ENCODE peak calls at places on chromosomes 2 and 18, in four cellular contexts. One of them, this sample, is unnamed.

GRCh38 chr18:49966090-49966489 is 152.8 kb upstream of the ACAA2 start:
- DNase-seq in progenitor cell of endocrine pancreas: no peak
- DNase-seq in A673: no peak
- DNase-seq in NCI-H774: no peak
- DNase-seq in this sample: no peak

GRCh38 chr2:197306691-197307030 is 3.9 kb downstream of the ANKRD44 start:
- DNase-seq in progenitor cell of endocrine pancreas: no peak
- DNase-seq in A673: no peak
- DNase-seq in NCI-H774: no peak
- DNase-seq in this sample: no peak

GRCh38 chr2:134170269-134170668 is 83.6 kb upstream of the MGAT5 start:
- DNase-seq in progenitor cell of endocrine pancreas: no peak
- DNase-seq in A673: no peak
- DNase-seq in NCI-H774: no peak
- DNase-seq in this sample: no peak

GRCh38 chr2:8134105-8134903 is 547.6 kb upstream of the ID2 start:
- DNase-seq in progenitor cell of endocrine pancreas: no peak
- DNase-seq in A673: peak
- DNase-seq in NCI-H774: peak
- DNase-seq in this sample: no peak

GRCh38 chr2:29259221-29259620 is 144.0 kb downstream of the CLIP4 start:
- DNase-seq in progenitor cell of endocrine pancreas: no peak
- DNase-seq in A673: no peak
- DNase-seq in NCI-H774: no peak
- DNase-seq in this sample: no peak

GRCh38 chr2:10457846-10458563 is 9.9 kb upstream of the ODC1 start:
- DNase-seq in progenitor cell of endocrine pancreas: no peak
- DNase-seq in A673: no peak
- DNase-seq in NCI-H774: no peak
- DNase-seq in this sample: no peak

GRCh38 chr2:160036736-160037135 is 25.7 kb downstream of the PLA2R1 start:
- DNase-seq in progenitor cell of endocrine pancreas: no peak
- DNase-seq in A673: no peak
- DNase-seq in NCI-H774: no peak
- DNase-seq in this sample: no peak

GRCh38 chr2:151526572-151527090 is 116.9 kb downstream of the RIF1 start:
- DNase-seq in progenitor cell of endocrine pancreas: no peak
- DNase-seq in A673: no peak
- DNase-seq in NCI-H774: no peak
- DNase-seq in this sample: no peak

GRCh38 chr2:109261906-109262631 is 133.1 kb downstream of the SH3RF3 start:
- DNase-seq in progenitor cell of endocrine pancreas: no peak
- DNase-seq in A673: no peak
- DNase-seq in NCI-H774: no peak
- DNase-seq in this sample: no peak

GRCh38 chr2:3488768-3489448 is 30.4 kb downstream of the ADI1 start:
- DNase-seq in progenitor cell of endocrine pancreas: no peak
- DNase-seq in A673: no peak
- DNase-seq in NCI-H774: peak
- DNase-seq in this sample: peak

GRCh38 chr2:198287706-198288105 is 483.3 kb downstream of the PLCL1 start:
- DNase-seq in progenitor cell of endocrine pancreas: no peak
- DNase-seq in A673: no peak
- DNase-seq in NCI-H774: no peak
- DNase-seq in this sample: no peak

GRCh38 chr2:36556847-36557246 is 41.1 kb downstream of the FEZ2 start:
- DNase-seq in progenitor cell of endocrine pancreas: no peak
- DNase-seq in A673: no peak
- DNase-seq in NCI-H774: no peak
- DNase-seq in this sample: no peak

GRCh38 chr2:7748717-7749415 is 831.7 kb downstream of the RNF144A start:
- DNase-seq in progenitor cell of endocrine pancreas: no peak
- DNase-seq in A673: peak
- DNase-seq in NCI-H774: no peak
- DNase-seq in this sample: no peak

GRCh38 chr2:26432856-26433255 is 31.1 kb downstream of the DRC1 start:
- DNase-seq in progenitor cell of endocrine pancreas: no peak
- DNase-seq in A673: no peak
- DNase-seq in NCI-H774: no peak
- DNase-seq in this sample: no peak

GRCh38 chr18:23703057-23703986 is 14.1 kb downstream of the LAMA3 start:
- DNase-seq in progenitor cell of endocrine pancreas: no peak
- DNase-seq in A673: peak
- DNase-seq in NCI-H774: peak
- DNase-seq in this sample: peak

GRCh38 chr2:84839851-84840250 is 41.0 kb downstream of the TRABD2A start:
- DNase-seq in progenitor cell of endocrine pancreas: no peak
- DNase-seq in A673: no peak
- DNase-seq in NCI-H774: no peak
- DNase-seq in this sample: no peak

This sample was measured in NCI-H82.